ENCODE peak calls at places on chromosome 15, in five cellular contexts. K, D, Z, I and G are unnamed samples.

GRCh38 chr15:41564286-41564959 is 5.4 kb downstream of the TYRO3 start:
- DNase-seq in K (no peak), D (no peak), Z (no peak), I (no peak), G (no peak)

GRCh38 chr15:81046290-81046689 is 45.6 kb downstream of the TLNRD1 start:
- DNase-seq in K (no peak), D (no peak), Z (no peak), I (no peak), G (no peak)

GRCh38 chr15:73902121-73903020 is 23.9 kb upstream of the LOXL1 start:
- DNase-seq in K (no peak), D (no peak), Z (no peak), I (no peak), G (no peak)

GRCh38 chr15:52783929-52784798 is 6.0 kb downstream of the ONECUT1 start:
- DNase-seq in K (no peak), D (no peak), Z (no peak), I (no peak), G (no peak)

GRCh38 chr15:61660579-61660978 is 399.7 kb downstream of the VPS13C start:
- DNase-seq in K (no peak), D (no peak), Z (no peak), I (no peak), G (no peak)

GRCh38 chr15:38674440-38674839 is 109.8 kb upstream of the RASGRP1 start:
- DNase-seq in K (no peak), D (no peak), Z (no peak), I (no peak), G (no peak)

GRCh38 chr15:23516866-23517265 is 48.6 kb upstream of the MKRN3 start:
- DNase-seq in K (no peak), D (no peak), Z (no peak), I (no peak), G (no peak)

GRCh38 chr15:101128191-101128590 is 123.7 kb downstream of the CHSY1 start:
- DNase-seq in K (no peak), D (no peak), Z (no peak), I (no peak), G (peak; percentile 94)

GRCh38 chr15:91891788-91892187 is 38.3 kb downstream of the SLCO3A1 start:
- DNase-seq in K (peak; percentile 47), D (no peak), Z (no peak), I (no peak), G (no peak)

GRCh38 chr15:95622843-95623242 is 707.7 kb upstream of the NR2F2 start:
- DNase-seq in K (no peak), D (no peak), Z (no peak), I (no peak), G (no peak)

GRCh38 chr15:67809866-67810265 is 15.4 kb upstream of the SKOR1 start:
- DNase-seq in K (no peak), D (no peak), Z (no peak), I (no peak), G (no peak)

GRCh38 chr15:101684384-101684783 is 32.2 kb upstream of the TM2D3 start:
- DNase-seq in K (peak; percentile 20), D (no peak), Z (no peak), I (no peak), G (peak; percentile 98)

GRCh38 chr15:47756872-47757271 is 39.6 kb downstream of the SEMA6D start:
- DNase-seq in K (no peak), D (no peak), Z (no peak), I (peak; percentile 15), G (peak; percentile 94)

GRCh38 chr15:67924359-67924974 is 84.6 kb upstream of the RNU6-1 start:
- DNase-seq in K (no peak), D (no peak), Z (no peak), I (no peak), G (no peak)

GRCh38 chr15:42404461-42405235 is 45.3 kb downstream of the CAPN3 start:
- DNase-seq in K (no peak), D (no peak), Z (no peak), I (no peak), G (no peak)

GRCh38 chr15:32818758-32819405 is 101.1 kb downstream of the GREM1 start:
- DNase-seq in K (no peak), D (no peak), Z (no peak), I (no peak), G (no peak)

GRCh38 chr15:86855307-86855706 is 775.6 kb downstream of the AGBL1 start:
- DNase-seq in K (no peak), D (no peak), Z (no peak), I (no peak), G (peak; percentile 25)

GRCh38 chr15:60773893-60774292 is 295.0 kb upstream of the ICE2 start:
- DNase-seq in K (no peak), D (no peak), Z (no peak), I (no peak), G (no peak)

GRCh38 chr15:28993720-28994053 is 107.9 kb downstream of the APBA2 start:
- DNase-seq in K (no peak), D (no peak), Z (no peak), I (no peak), G (no peak)

GRCh38 chr15:43383070-43383469 is 12.2 kb downstream of the TUBGCP4 start:
- DNase-seq in K (no peak), D (no peak), Z (no peak), I (no peak), G (no peak)

GRCh38 chr15:90099868-90100854 is 2.1 kb downstream of the IDH2 start:
- DNase-seq in K (no peak), D (peak; percentile 79), Z (no peak), I (no peak), G (no peak)

GRCh38 chr15:90213123-90213817 is 12.1 kb downstream of the SEMA4B start:
- DNase-seq in K (no peak), D (peak; percentile 90), Z (no peak), I (no peak), G (no peak)

GRCh38 chr15:80072285-80072684 is 12.8 kb downstream of the ZFAND6 start:
- DNase-seq in K (peak; percentile 26), D (no peak), Z (no peak), I (no peak), G (peak; percentile 92)

GRCh38 chr15:92069308-92070244 is 216.1 kb downstream of the SLCO3A1 start:
- DNase-seq in K (peak; percentile 58), D (peak; percentile 50), Z (peak; percentile 86), I (peak; percentile 50), G (peak; percentile 95)

GRCh38 chr15:23565395-23566069 is at the start of gene MKRN3:
- DNase-seq in K (no peak), D (no peak), Z (no peak), I (no peak), G (peak; percentile 74)

GRCh38 chr15:100787567-100787941 is 92.1 kb upstream of the ALDH1A3 start:
- DNase-seq in K (no peak), D (no peak), Z (peak; percentile 47), I (no peak), G (no peak)

GRCh38 chr15:75578948-75579908 is at the start of gene PTPN9:
- DNase-seq in K (peak; percentile 86), D (peak; percentile 77), Z (peak; percentile 83), I (peak; percentile 9), G (peak; percentile 62)
- TF ChIP-seq CTCF in K (peak; percentile 65), D (peak; percentile 39), Z (peak; percentile 71), I (peak; percentile 60), G (peak; percentile 43)

DNA sequence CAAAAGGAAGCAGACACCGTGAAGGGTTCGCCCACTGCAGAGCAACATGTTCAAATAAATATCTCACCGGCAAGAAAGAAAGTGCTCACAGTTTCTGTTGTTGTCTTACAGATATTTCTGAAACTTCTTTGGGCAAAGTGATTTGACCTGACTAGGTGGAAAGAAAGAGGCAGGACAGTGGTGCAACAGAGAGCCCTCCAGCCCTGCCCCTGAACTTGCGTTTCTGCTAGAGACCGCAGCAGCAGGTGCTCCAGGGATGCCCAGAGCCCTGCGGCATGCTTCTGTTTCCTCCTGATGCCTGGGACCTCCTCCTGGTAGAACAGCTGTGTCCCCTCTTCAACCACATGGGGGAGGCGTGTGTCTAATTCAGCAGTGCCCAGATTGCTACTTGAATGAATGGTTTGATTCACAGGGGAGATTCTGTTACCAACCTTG is 123.4 kb downstream of the ATP10A start:
- DNase-seq in K (no peak), D (no peak), Z (no peak), I (no peak), G (no peak)
- TF ChIP-seq CTCF in K (peak; percentile 40), D (no peak), Z (peak; percentile 54), I (peak; percentile 39), G (no peak)

GRCh38 chr15:77710637-77711036 is 77.9 kb upstream of the LINGO1 start:
- DNase-seq in K (no peak), D (no peak), Z (no peak), I (no peak), G (no peak)
- TF ChIP-seq CTCF in K (no peak), D (no peak), Z (no peak), I (no peak), G (no peak)

GRCh38 chr15:69303337-69304175 is 4.8 kb downstream of the PAQR5 start:
- DNase-seq in K (no peak), D (no peak), Z (no peak), I (no peak), G (no peak)
- TF ChIP-seq CTCF in K (peak; percentile 5), D (no peak), Z (no peak), I (no peak), G (peak; percentile 2)

DNA sequence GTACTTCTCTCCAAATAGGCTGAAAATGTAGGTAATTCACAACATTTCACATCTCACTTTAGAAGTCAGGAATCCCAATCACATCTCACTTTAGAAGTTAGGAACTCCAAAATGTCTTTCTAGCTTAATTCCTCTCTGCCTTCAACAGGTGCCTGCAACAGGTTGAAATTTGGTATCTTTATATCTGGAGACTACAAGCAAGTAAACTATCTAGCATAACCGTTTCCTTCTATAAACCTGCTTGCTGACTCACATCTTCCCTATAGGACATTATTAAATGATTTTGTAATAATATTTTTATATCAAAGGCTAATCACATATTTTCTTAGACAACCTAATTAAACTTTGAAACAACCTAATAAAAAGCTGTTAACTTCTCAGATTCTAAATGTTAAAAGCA is 18.2 kb downstream of the RFX7 start:
- DNase-seq in K (no peak), D (no peak), Z (no peak), I (no peak), G (no peak)
- TF ChIP-seq CTCF in K (no peak), D (no peak), Z (no peak), I (no peak), G (no peak)

GRCh38 chr15:64961013-64961412 is 28.7 kb downstream of the SPG21 start:
- DNase-seq in K (no peak), D (no peak), Z (no peak), I (no peak), G (no peak)
- TF ChIP-seq CTCF in K (no peak), D (no peak), Z (no peak), I (no peak), G (no peak)

GRCh38 chr15:76625267-76625666 is 279.9 kb downstream of the SCAPER start:
- DNase-seq in K (no peak), D (no peak), Z (no peak), I (no peak), G (no peak)
- TF ChIP-seq CTCF in K (no peak), D (no peak), Z (no peak), I (no peak), G (no peak)

GRCh38 chr15:66702770-66703539 is 919 bp downstream of the SMAD6 start:
- DNase-seq in K (peak; percentile 25), D (peak; percentile 36), Z (no peak), I (no peak), G (no peak)
- TF ChIP-seq CTCF in K (peak; percentile 8), D (no peak), Z (no peak), I (no peak), G (no peak)